ENCODE peak calls at places on chromosomes 2 and 18, in eight cellular contexts. N, U, C, V, W, L, X and F are unnamed samples. For H3K27me3, the result is how much of the 10 kb centered on the place peaks cover.

GRCh38 chr2:61993422-61994024 is 88.0 kb downstream of the COMMD1 start:
- DNase-seq in X (no peak), N (no peak), W (no peak), C (no peak), V (no peak), U (peak), L (peak), F (peak)

GRCh38 chr2:23636412-23636811 is 251.4 kb downstream of the KLHL29 start:
- DNase-seq in N (no peak), W (peak), V (no peak), L (no peak), C (peak), U (peak), X (no peak), F (peak)

GRCh38 chr2:240646061-240646899 is 21.0 kb downstream of the GPR35 start:
- DNase-seq in C (peak), V (no peak), N (peak), W (peak), L (no peak), U (no peak), X (no peak), F (no peak)

GRCh38 chr2:29576231-29576630 is 345.2 kb downstream of the ALK start:
- DNase-seq in X (peak), C (no peak), U (no peak), N (no peak), V (no peak), W (no peak), L (no peak), F (no peak)

GRCh38 chr2:206851511-206851910 is 86.1 kb downstream of the FASTKD2 start:
- DNase-seq in N (no peak), W (no peak), V (no peak), C (no peak), L (no peak), X (no peak), U (no peak), F (no peak)

GRCh38 chr2:348517-348916 is 60.6 kb upstream of the ALKAL2 start:
- DNase-seq in C (no peak), X (no peak), W (no peak), V (no peak), U (peak), L (peak), N (no peak), F (no peak)

GRCh38 chr2:98379311-98380202 is 33.3 kb downstream of the CNGA3 start:
- DNase-seq in L (peak), U (peak), W (no peak), C (no peak), V (no peak), X (no peak), N (no peak), F (no peak)

GRCh38 chr2:173625315-173625714 is 270.6 kb downstream of the CDCA7 start:
- DNase-seq in W (no peak), U (no peak), L (no peak), X (no peak), C (no peak), V (no peak), N (no peak), F (no peak)

GRCh38 chr2:234495076-234495800 is 1.6 kb downstream of the ARL4C start:
- DNase-seq in L (peak), V (no peak), N (no peak), U (no peak), C (no peak), W (no peak), X (no peak), F (no peak)

GRCh38 chr2:96923810-96924774 is 54.2 kb upstream of the SEMA4C start:
- DNase-seq in L (no peak), U (no peak), X (no peak), N (no peak), C (no peak), W (peak), V (no peak), F (no peak)

GRCh38 chr2:227339098-227339599 is 14.1 kb downstream of the MFF start:
- DNase-seq in N (no peak), L (no peak), U (no peak), W (no peak), X (no peak), C (no peak), V (no peak), F (no peak)

GRCh38 chr2:178452870-178453269 is 1.7 kb downstream of the PJVK start:
- DNase-seq in X (no peak), U (peak), L (no peak), V (no peak), N (no peak), W (no peak), C (no peak), F (no peak)

GRCh38 chr2:178449700-178450573 is 1.0 kb downstream of the PRKRA start:
- DNase-seq in L (no peak), W (no peak), N (no peak), X (no peak), V (peak), C (no peak), U (peak), F (peak)

GRCh38 chr2:178452334-178452733 is 1.2 kb downstream of the PJVK start:
- DNase-seq in W (no peak), V (no peak), N (no peak), C (no peak), U (no peak), L (no peak), X (no peak), F (no peak)

GRCh38 chr2:178450574-178451429 is at the start of the genes PJVK and PRKRA:
- DNase-seq in V (peak), C (peak), X (peak), U (peak), N (peak), L (peak), W (peak), F (peak)

DNA sequence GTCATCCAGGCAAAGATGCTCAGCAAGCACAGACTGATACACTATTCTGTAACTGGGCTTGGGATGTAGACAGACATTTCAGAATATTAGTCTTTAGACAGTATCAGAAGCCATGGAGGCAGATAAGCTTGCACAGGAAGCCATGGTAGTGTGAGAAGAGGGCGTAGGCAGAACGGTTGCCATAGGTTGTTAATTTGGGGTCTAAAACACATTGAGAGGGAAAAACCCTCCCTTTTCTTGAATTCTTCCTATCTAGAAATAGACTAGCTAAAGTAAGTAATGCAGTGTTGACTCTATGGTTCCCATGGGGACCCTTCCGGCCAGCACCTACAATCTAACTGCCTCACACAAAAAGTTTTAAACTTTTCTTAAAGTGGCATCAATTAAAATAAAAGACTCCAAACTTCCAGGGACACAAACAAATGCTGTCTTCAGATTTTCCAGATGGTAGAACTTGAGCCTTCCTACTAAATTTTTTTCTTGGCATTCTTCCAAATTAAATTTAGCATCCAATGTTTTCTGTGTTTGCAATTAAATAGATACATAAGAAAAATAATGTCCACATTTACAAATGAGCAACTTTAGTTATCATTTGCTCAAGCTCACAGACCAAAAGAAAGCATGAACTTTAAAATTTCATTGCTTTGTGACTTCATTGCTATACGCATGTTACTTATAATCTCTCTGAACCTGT is 1.9 kb downstream of the PRKRA start:
- DNase-seq in L (no peak), C (no peak), W (no peak), V (no peak), N (no peak), X (no peak), U (no peak), F (no peak)
- H3K27ac ChIP-seq in L (no peak), C (peak), W (peak), V (peak), N (no peak), X (no peak), U (no peak), F (no peak)

GRCh38 chr2:176123483-176123843 is 944 bp downstream of the HOXD9 start:
- DNase-seq in X (no peak), L (no peak), W (no peak), C (no peak), U (no peak), N (no peak), V (no peak), F (no peak)

GRCh38 chr2:176123847-176124273 is 1.3 kb downstream of the HOXD9 start:
- DNase-seq in W (peak), C (no peak), V (no peak), N (no peak), U (no peak), X (no peak), L (no peak), F (no peak)

GRCh38 chr2:176122266-176122632 is 270 bp upstream of the HOXD9 start:
- DNase-seq in X (no peak), C (no peak), W (peak), N (no peak), U (no peak), L (no peak), V (no peak), F (no peak)

GRCh38 chr2:176121377-176122111 is 975 bp upstream of the HOXD9 start:
- DNase-seq in W (peak), C (no peak), N (no peak), L (no peak), V (no peak), X (no peak), U (no peak), F (no peak)

GRCh38 chr2:176122633-176123482 is at the start of gene HOXD9:
- DNase-seq in C (no peak), X (no peak), U (no peak), N (peak), V (no peak), W (peak), L (no peak), F (peak)
- H3K27me3 ChIP-seq in C (half or more), X (half or more), U (half or more), N (under half), V (half or more), W (half or more), L (half or more), F (under half)

DNA sequence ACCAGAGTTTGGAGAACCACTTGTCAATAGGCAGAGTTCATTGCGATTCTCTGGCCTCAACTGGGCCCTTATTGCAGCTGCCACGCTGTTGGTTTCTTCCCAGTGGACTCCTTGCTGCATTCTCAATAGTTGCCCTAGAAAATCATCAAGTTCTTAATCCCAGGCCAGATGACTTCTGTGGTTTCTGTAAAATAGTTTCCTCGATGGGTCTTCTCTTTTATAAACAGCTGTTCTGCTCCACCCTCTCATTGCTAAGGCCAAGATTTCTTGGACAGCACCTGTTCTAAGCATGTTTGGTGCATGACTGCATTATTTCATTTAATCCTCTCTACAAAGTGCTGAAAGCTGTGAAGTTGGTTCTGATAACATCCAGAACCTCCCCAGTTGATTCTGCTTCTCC is 131.0 kb downstream of the BCL2L11 start:
- DNase-seq in X (no peak), L (no peak), C (no peak), W (no peak), N (no peak), U (no peak), V (no peak), F (peak)
- H3K27ac ChIP-seq in X (no peak), L (no peak), C (no peak), W (no peak), N (no peak), U (no peak), V (no peak), F (peak)

GRCh38 chr2:20664071-20664390 is 2.9 kb upstream of the GDF7 start:
- DNase-seq in V (no peak), N (no peak), L (no peak), U (no peak), X (no peak), W (no peak), C (peak), F (no peak)

GRCh38 chr2:20666364-20667150 is at the start of gene GDF7:
- DNase-seq in X (peak), L (no peak), N (peak), V (no peak), C (peak), W (peak), U (no peak), F (no peak)

GRCh38 chr2:20666114-20666363 is 905 bp upstream of the GDF7 start:
- DNase-seq in N (no peak), U (no peak), L (no peak), W (peak), V (no peak), X (no peak), C (peak), F (no peak)

GRCh38 chr2:20664431-20665260 is 2.3 kb upstream of the GDF7 start:
- DNase-seq in U (no peak), V (no peak), W (no peak), C (no peak), X (no peak), N (no peak), L (no peak), F (no peak)

GRCh38 chr2:20665261-20666113 is 1.5 kb upstream of the GDF7 start:
- DNase-seq in X (no peak), N (no peak), C (peak), L (no peak), U (no peak), V (no peak), W (peak), F (peak)
- H3K27me3 ChIP-seq in X (half or more), N (under half), C (under half), L (half or more), U (half or more), V (under half), W (half or more), F (under half)

GRCh38 chr2:191206613-191207471 is 38.4 kb upstream of the MYO1B start:
- DNase-seq in V (no peak), L (no peak), C (no peak), N (no peak), X (no peak), W (no peak), U (no peak), F (peak)
- H3K27ac ChIP-seq in V (no peak), L (no peak), C (no peak), N (peak), X (no peak), W (peak), U (no peak), F (no peak)

DNA sequence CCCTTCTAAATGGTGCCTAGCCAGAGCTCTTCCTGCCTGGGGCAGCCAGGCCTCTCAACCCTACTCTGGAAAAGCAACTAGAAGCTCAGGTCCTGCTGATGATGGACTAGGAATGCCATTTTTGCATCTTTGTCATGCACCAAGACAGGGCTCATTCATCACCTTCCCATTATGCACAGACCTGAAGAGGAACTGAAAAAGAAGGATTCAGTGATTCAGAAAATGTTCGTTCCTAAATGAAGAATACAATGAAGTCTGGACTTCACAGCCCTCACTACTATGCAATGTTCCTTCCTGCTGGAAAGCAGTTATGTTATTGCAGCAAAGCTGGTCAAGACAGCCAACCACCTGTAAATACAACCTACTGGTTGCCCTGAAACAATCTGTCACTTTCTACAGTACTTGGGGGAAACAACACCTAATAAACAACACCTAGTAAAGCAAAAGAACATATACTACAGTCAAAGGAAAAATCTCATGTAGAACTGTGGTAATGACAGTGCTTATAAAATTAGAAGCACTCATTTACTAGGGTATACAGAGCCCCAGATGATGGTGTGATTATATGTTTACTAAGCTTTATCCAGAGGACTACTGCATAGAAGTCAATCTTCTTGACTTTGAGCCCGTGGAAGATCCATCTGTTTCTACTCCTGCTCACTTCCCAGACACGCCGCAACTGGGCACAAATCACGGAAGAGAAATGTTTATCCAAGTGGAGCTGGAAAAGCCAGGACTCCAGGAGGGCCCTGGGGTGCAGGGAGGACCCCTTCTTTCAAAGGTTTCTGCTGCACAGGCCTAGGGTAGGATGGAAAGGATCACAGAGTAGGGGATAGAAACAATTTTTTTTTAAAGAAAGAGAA is 103.1 kb upstream of the THOC1 start:
- DNase-seq in N (no peak), L (no peak), C (no peak), U (no peak), V (no peak), W (no peak), X (no peak), F (no peak)
- H3K27me3 ChIP-seq in N (under half), L (under half), C (under half), U (under half), V (under half), W (under half), X (under half), F (under half)

GRCh38 chr2:238789317-238789806 is 58.5 kb upstream of the TWIST2 start:
- DNase-seq in X (no peak), L (no peak), W (no peak), V (no peak), C (no peak), U (no peak), N (no peak), F (no peak)
- H3K27ac ChIP-seq in X (no peak), L (no peak), W (no peak), V (no peak), C (no peak), U (no peak), N (no peak), F (no peak)

GRCh38 chr2:230898661-230899091 is 26.4 kb downstream of the GPR55 start:
- DNase-seq in N (peak), L (no peak), V (peak), W (no peak), U (no peak), X (no peak), C (peak), F (no peak)
- H3K27me3 ChIP-seq in N (under half), L (under half), V (under half), W (under half), U (under half), X (under half), C (under half), F (half or more)

GRCh38 chr18:75228967-75229366 is 18.4 kb downstream of the TSHZ1 start:
- DNase-seq in N (no peak), W (no peak), U (no peak), X (no peak), V (no peak), L (no peak), C (no peak), F (no peak)

GRCh38 chr18:75226301-75226955 is 15.8 kb downstream of the TSHZ1 start:
- DNase-seq in U (peak), W (no peak), L (no peak), N (no peak), V (no peak), C (no peak), X (no peak), F (no peak)

GRCh38 chr18:75229437-75229836 is 18.8 kb downstream of the TSHZ1 start:
- DNase-seq in L (no peak), C (no peak), N (no peak), X (no peak), W (no peak), U (no peak), V (no peak), F (no peak)

GRCh38 chr18:75226956-75227316 is 16.3 kb downstream of the TSHZ1 start:
- DNase-seq in V (no peak), N (no peak), C (no peak), L (no peak), U (no peak), X (no peak), W (no peak), F (no peak)

DNA sequence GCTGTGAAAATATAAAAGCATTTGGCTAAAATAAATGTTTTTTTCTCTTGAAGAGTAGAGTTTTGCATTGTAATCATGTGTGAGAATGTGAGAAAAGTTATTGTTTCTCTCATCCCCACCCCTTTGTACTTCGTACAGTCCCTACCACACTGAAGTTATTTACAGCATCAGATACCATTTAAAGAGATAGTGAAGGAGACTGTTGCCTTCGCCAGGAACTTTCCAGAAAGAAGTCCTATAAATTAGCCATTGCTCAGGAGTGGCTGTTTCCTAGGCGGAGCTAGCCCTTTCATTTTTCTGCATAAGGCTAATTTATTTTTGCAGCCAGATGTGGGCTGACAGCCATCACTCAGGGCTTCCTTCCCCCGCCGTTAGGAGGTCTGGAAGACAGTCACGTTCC is 16.9 kb downstream of the TSHZ1 start:
- DNase-seq in V (no peak), N (no peak), X (no peak), U (no peak), C (no peak), W (no peak), L (no peak), F (no peak)
- H3K27ac ChIP-seq in V (no peak), N (peak), X (no peak), U (no peak), C (peak), W (no peak), L (no peak), F (no peak)